ENCODE peak calls at places on chromosomes 4 and X, in four cellular contexts. One of them, this sample, is unnamed.

GRCh38 chrX:142601792-142602191 is 396.7 kb upstream of the MAGEC2 start:
- DNase-seq in HEK293T: no peak
- DNase-seq in HepG2: no peak
- DNase-seq in K562: no peak
- DNase-seq in this sample: no peak

GRCh38 chr4:76199664-76200211 is 13.9 kb downstream of the SCARB2 start:
- DNase-seq in HEK293T: no peak
- DNase-seq in HepG2: no peak
- DNase-seq in K562: no peak
- DNase-seq in this sample: peak; percentile 81

GRCh38 chrX:129749069-129749468 is 10.3 kb downstream of the XPNPEP2 start:
- DNase-seq in HEK293T: no peak
- DNase-seq in HepG2: no peak
- DNase-seq in K562: no peak
- DNase-seq in this sample: no peak

GRCh38 chr4:146175541-146176453 is at the start of gene LSM6:
- DNase-seq in HEK293T: peak; percentile 79
- DNase-seq in HepG2: peak; percentile 77
- DNase-seq in K562: peak; percentile 88
- DNase-seq in this sample: peak; percentile 36

GRCh38 chr4:1246111-1246881 is 2.6 kb downstream of the CTBP1 start:
- DNase-seq in HEK293T: no peak
- DNase-seq in HepG2: no peak
- DNase-seq in K562: no peak
- DNase-seq in this sample: no peak

GRCh38 chr4:145076473-145076855 is 21.5 kb downstream of the ANAPC10 start:
- DNase-seq in HEK293T: no peak
- DNase-seq in HepG2: no peak
- DNase-seq in K562: no peak
- DNase-seq in this sample: no peak

GRCh38 chr4:87633239-87633638 is 16.8 kb upstream of the DMP1 start:
- DNase-seq in HEK293T: no peak
- DNase-seq in HepG2: no peak
- DNase-seq in K562: peak; percentile 4
- DNase-seq in this sample: no peak

GRCh38 chrX:8755813-8756212 is 23.9 kb upstream of the ANOS1 start:
- DNase-seq in HEK293T: no peak
- DNase-seq in HepG2: no peak
- DNase-seq in K562: no peak
- DNase-seq in this sample: no peak

GRCh38 chr4:32488690-32489089 is 1768.5 kb downstream of the PCDH7 start:
- DNase-seq in HEK293T: no peak
- DNase-seq in HepG2: no peak
- DNase-seq in K562: no peak
- DNase-seq in this sample: no peak

GRCh38 chrX:13159886-13160285 is 115.5 kb upstream of the FAM9C start:
- DNase-seq in HEK293T: no peak
- DNase-seq in HepG2: no peak
- DNase-seq in K562: no peak
- DNase-seq in this sample: no peak

GRCh38 chr4:173413043-173413442 is 14.1 kb upstream of the SCRG1 start:
- DNase-seq in HEK293T: no peak
- DNase-seq in HepG2: no peak
- DNase-seq in K562: no peak
- DNase-seq in this sample: no peak

GRCh38 chrX:8815460-8816065 is 14.4 kb upstream of the FAM9A start:
- DNase-seq in HEK293T: peak; percentile 48
- DNase-seq in HepG2: peak; percentile 45
- DNase-seq in K562: peak; percentile 52
- DNase-seq in this sample: peak; percentile 4

GRCh38 chr4:14802596-14802995 is 199.7 kb upstream of the CPEB2 start:
- DNase-seq in HEK293T: no peak
- DNase-seq in HepG2: no peak
- DNase-seq in K562: no peak
- DNase-seq in this sample: no peak

GRCh38 chr4:139603576-139604387 is 47.8 kb upstream of the SETD7 start:
- DNase-seq in HEK293T: peak; percentile 61
- DNase-seq in HepG2: peak; percentile 67
- DNase-seq in K562: peak; percentile 80
- DNase-seq in this sample: peak; percentile 8

GRCh38 chr4:144709159-144709558 is 63.2 kb downstream of the HHIP start:
- DNase-seq in HEK293T: no peak
- DNase-seq in HepG2: no peak
- DNase-seq in K562: no peak
- DNase-seq in this sample: no peak

GRCh38 chr4:86939737-86940141 is 4.9 kb downstream of the AFF1 start:
- DNase-seq in HEK293T: no peak
- DNase-seq in HepG2: no peak
- DNase-seq in K562: no peak
- DNase-seq in this sample: peak; percentile 98

GRCh38 chr4:152079543-152080293 is 318.9 kb upstream of the GATB start:
- DNase-seq in HEK293T: no peak
- DNase-seq in HepG2: no peak
- DNase-seq in K562: no peak
- DNase-seq in this sample: no peak

GRCh38 chr4:186689476-186689875 is 34.2 kb downstream of the FAT1 start:
- DNase-seq in HEK293T: no peak
- DNase-seq in HepG2: no peak
- DNase-seq in K562: no peak
- DNase-seq in this sample: no peak

GRCh38 chrX:64843224-64843623 is 133.0 kb downstream of the ZC4H2 start:
- DNase-seq in HEK293T: no peak
- DNase-seq in HepG2: no peak
- DNase-seq in K562: no peak
- DNase-seq in this sample: no peak

GRCh38 chr4:88188738-88189417 is 30.4 kb upstream of the ABCG2 start:
- DNase-seq in HEK293T: no peak
- DNase-seq in HepG2: no peak
- DNase-seq in K562: no peak
- DNase-seq in this sample: no peak

GRCh38 chr4:2694691-2695090 is 61.4 kb downstream of the TNIP2 start:
- DNase-seq in HEK293T: no peak
- DNase-seq in HepG2: no peak
- DNase-seq in K562: no peak
- DNase-seq in this sample: no peak

GRCh38 chr4:146915132-146915531 is 30.5 kb downstream of the TTC29 start:
- DNase-seq in HEK293T: no peak
- DNase-seq in HepG2: no peak
- DNase-seq in K562: no peak
- DNase-seq in this sample: no peak

GRCh38 chr4:633406-633805 is 8.0 kb downstream of the PDE6B start:
- DNase-seq in HEK293T: no peak
- DNase-seq in HepG2: no peak
- DNase-seq in K562: no peak
- DNase-seq in this sample: no peak

GRCh38 chr4:95190751-95191436 is 357.9 kb downstream of the UNC5C start:
- DNase-seq in HEK293T: peak; percentile 21
- DNase-seq in HepG2: no peak
- DNase-seq in K562: no peak
- DNase-seq in this sample: no peak

GRCh38 chr4:26197018-26197779 is 123.6 kb upstream of the RBPJ start:
- DNase-seq in HEK293T: no peak
- DNase-seq in HepG2: no peak
- DNase-seq in K562: peak; percentile 12
- DNase-seq in this sample: peak; percentile 89

GRCh38 chr4:541271-541670 is 34.8 kb downstream of the TMEM271 start:
- DNase-seq in HEK293T: no peak
- DNase-seq in HepG2: no peak
- DNase-seq in K562: no peak
- DNase-seq in this sample: no peak

GRCh38 chr4:185872747-185873380 is 60.9 kb upstream of the SORBS2 start:
- DNase-seq in HEK293T: no peak
- DNase-seq in HepG2: no peak
- DNase-seq in K562: no peak
- DNase-seq in this sample: no peak

GRCh38 chr4:168319486-168320019 is 1.0 kb upstream of the DDX60 start:
- DNase-seq in HEK293T: no peak
- DNase-seq in HepG2: no peak
- DNase-seq in K562: no peak
- DNase-seq in this sample: no peak

GRCh38 chr4:159269956-159270355 is 167.1 kb downstream of the RAPGEF2 start:
- DNase-seq in HEK293T: no peak
- DNase-seq in HepG2: no peak
- DNase-seq in K562: no peak
- DNase-seq in this sample: no peak

GRCh38 chr4:102815981-102816380 is 11.4 kb downstream of the UBE2D3 start:
- DNase-seq in HEK293T: no peak
- DNase-seq in HepG2: peak; percentile 66
- DNase-seq in K562: no peak
- DNase-seq in this sample: no peak

GRCh38 chr4:153233761-153234371 is 29.6 kb downstream of the TRIM2 start:
- DNase-seq in HEK293T: no peak
- DNase-seq in HepG2: no peak
- DNase-seq in K562: no peak
- DNase-seq in this sample: no peak

GRCh38 chr4:2515835-2516550 is 20.5 kb upstream of the FAM193A start:
- DNase-seq in HEK293T: no peak
- DNase-seq in HepG2: no peak
- DNase-seq in K562: no peak
- DNase-seq in this sample: no peak

GRCh38 chr4:123349401-123350190 is 47.0 kb upstream of the SPRY1 start:
- DNase-seq in HEK293T: no peak
- DNase-seq in HepG2: peak; percentile 86
- DNase-seq in K562: peak; percentile 94
- DNase-seq in this sample: no peak

GRCh38 chr4:158314756-158315487 is 104.6 kb downstream of the TMEM144 start:
- DNase-seq in HEK293T: no peak
- DNase-seq in HepG2: no peak
- DNase-seq in K562: no peak
- DNase-seq in this sample: no peak

GRCh38 chr4:120843840-120844527 is 78.5 kb downstream of the PRDM5 start:
- DNase-seq in HEK293T: peak; percentile 70
- DNase-seq in HepG2: no peak
- DNase-seq in K562: no peak
- DNase-seq in this sample: no peak

GRCh38 chr4:8470451-8471024 is 30.0 kb downstream of the TRMT44 start:
- DNase-seq in HEK293T: no peak
- DNase-seq in HepG2: no peak
- DNase-seq in K562: no peak
- DNase-seq in this sample: no peak

GRCh38 chr4:187016101-187016500 is 292.4 kb upstream of the FAT1 start:
- DNase-seq in HEK293T: no peak
- DNase-seq in HepG2: no peak
- DNase-seq in K562: no peak
- DNase-seq in this sample: no peak

GRCh38 chr4:152983774-152984411 is 47.8 kb downstream of the FHDC1 start:
- DNase-seq in HEK293T: no peak
- DNase-seq in HepG2: no peak
- DNase-seq in K562: no peak
- DNase-seq in this sample: no peak

GRCh38 chr4:138085956-138086355 is 156.2 kb downstream of the SLC7A11 start:
- DNase-seq in HEK293T: no peak
- DNase-seq in HepG2: no peak
- DNase-seq in K562: no peak
- DNase-seq in this sample: no peak

GRCh38 chrX:144253356-144253755 is 369.5 kb downstream of the UBE2NL start:
- DNase-seq in HEK293T: no peak
- DNase-seq in HepG2: no peak
- DNase-seq in K562: no peak
- DNase-seq in this sample: no peak

GRCh38 chrX:48458711-48459110 is 11.3 kb downstream of the SLC38A5 start:
- DNase-seq in HEK293T: no peak
- DNase-seq in HepG2: no peak
- DNase-seq in K562: no peak
- DNase-seq in this sample: no peak

GRCh38 chrX:48460606-48461005 is 9.5 kb downstream of the SLC38A5 start:
- DNase-seq in HEK293T: no peak
- DNase-seq in HepG2: no peak
- DNase-seq in K562: no peak
- DNase-seq in this sample: no peak

GRCh38 chrX:48461830-48462229 is 8.2 kb downstream of the SLC38A5 start:
- DNase-seq in HEK293T: no peak
- DNase-seq in HepG2: no peak
- DNase-seq in K562: no peak
- DNase-seq in this sample: no peak

GRCh38 chrX:48460031-48460430 is 10.0 kb downstream of the SLC38A5 start:
- DNase-seq in HEK293T: no peak
- DNase-seq in HepG2: no peak
- DNase-seq in K562: no peak
- DNase-seq in this sample: no peak

GRCh38 chrX:48459483-48459882 is 10.6 kb downstream of the SLC38A5 start:
- DNase-seq in HEK293T: no peak
- DNase-seq in HepG2: no peak
- DNase-seq in K562: no peak
- DNase-seq in this sample: no peak
- TF ChIP-seq TARDBP in HEK293T: no peak
- TF ChIP-seq TARDBP in HepG2: no peak
- TF ChIP-seq TARDBP in K562: no peak
- TF ChIP-seq TARDBP in this sample: no peak

GRCh38 chrX:1466971-1467561 is 14.4 kb upstream of the ASMTL start:
- DNase-seq in HEK293T: no peak
- DNase-seq in HepG2: no peak
- DNase-seq in K562: no peak
- DNase-seq in this sample: no peak

GRCh38 chrX:1465261-1466231 is 12.8 kb upstream of the ASMTL start:
- DNase-seq in HEK293T: no peak
- DNase-seq in HepG2: no peak
- DNase-seq in K562: no peak
- DNase-seq in this sample: no peak

GRCh38 chrX:1464282-1465131 is 11.8 kb upstream of the ASMTL start:
- DNase-seq in HEK293T: no peak
- DNase-seq in HepG2: no peak
- DNase-seq in K562: no peak
- DNase-seq in this sample: no peak

GRCh38 chrX:1466232-1466661 is 13.5 kb upstream of the ASMTL start:
- DNase-seq in HEK293T: no peak
- DNase-seq in HepG2: no peak
- DNase-seq in K562: no peak
- DNase-seq in this sample: no peak

GRCh38 chrX:1468250-1468772 is 15.6 kb upstream of the ASMTL start:
- DNase-seq in HEK293T: no peak
- DNase-seq in HepG2: no peak
- DNase-seq in K562: no peak
- DNase-seq in this sample: peak; percentile 83
- TF ChIP-seq TARDBP in HEK293T: no peak
- TF ChIP-seq TARDBP in HepG2: no peak
- TF ChIP-seq TARDBP in K562: no peak
- TF ChIP-seq TARDBP in this sample: no peak

GRCh38 chrX:110734894-110735541 is 60.6 kb downstream of the CHRDL1 start:
- DNase-seq in HEK293T: no peak
- DNase-seq in HepG2: no peak
- DNase-seq in K562: no peak
- DNase-seq in this sample: no peak
- TF ChIP-seq TARDBP in HEK293T: no peak
- TF ChIP-seq TARDBP in HepG2: no peak
- TF ChIP-seq TARDBP in K562: no peak
- TF ChIP-seq TARDBP in this sample: no peak

GRCh38 chrX:153052534-153052933 is 3.7 kb upstream of the PNMA3 start:
- DNase-seq in HEK293T: no peak
- DNase-seq in HepG2: no peak
- DNase-seq in K562: no peak
- DNase-seq in this sample: no peak
- TF ChIP-seq TARDBP in HEK293T: no peak
- TF ChIP-seq TARDBP in HepG2: no peak
- TF ChIP-seq TARDBP in K562: no peak
- TF ChIP-seq TARDBP in this sample: no peak

This sample was measured in GM12878.